ENCODE peak calls at places on chromosomes 2 and 18, in four cellular contexts. D, S, U and O are unnamed samples.

GRCh38 chr18:63105636-63106316 is 213.8 kb downstream of the BCL2 start:
- DNase-seq in U (no peak), S (no peak), D (no peak), O (no peak)

GRCh38 chr2:186740266-186740665 is 46.4 kb downstream of the FAM171B start:
- DNase-seq in U (no peak), D (no peak), S (no peak), O (no peak)

GRCh38 chr2:157349949-157350510 is 24.4 kb upstream of the ERMN start:
- DNase-seq in U (no peak), S (no peak), D (no peak), O (no peak)

GRCh38 chr2:156541229-156541628 is 105.0 kb downstream of the GPD2 start:
- DNase-seq in U (no peak), D (no peak), S (no peak), O (no peak)

GRCh38 chr18:72375628-72376027 is 168.5 kb downstream of the CBLN2 start:
- DNase-seq in D (no peak), U (no peak), S (no peak), O (no peak)

GRCh38 chr2:25879133-25879730 is 945 bp upstream of the ASXL2 start:
- DNase-seq in D (no peak), S (no peak), U (no peak), O (no peak)

GRCh38 chr2:216408426-216409315 is 3.6 kb upstream of the SMARCAL1 start:
- DNase-seq in D (no peak), U (no peak), S (no peak), O (no peak)

GRCh38 chr18:2901405-2901989 is 54.7 kb downstream of the EMILIN2 start:
- DNase-seq in S (no peak), D (no peak), U (no peak), O (no peak)

GRCh38 chr2:64586883-64587481 is 62.9 kb downstream of the AFTPH start:
- DNase-seq in U (no peak), D (no peak), S (no peak), O (peak; percentile 34)

GRCh38 chr2:98568161-98568956 is 40.0 kb downstream of the COA5 start:
- DNase-seq in U (no peak), D (no peak), S (no peak), O (no peak)

GRCh38 chr2:135052997-135053474 is 944 bp downstream of the RAB3GAP1 start:
- DNase-seq in D (no peak), S (no peak), U (no peak), O (no peak)

GRCh38 chr2:184920451-184920965 is 322.2 kb downstream of the ZNF804A start:
- DNase-seq in S (no peak), U (no peak), D (no peak), O (no peak)

GRCh38 chr2:32572737-32573136 is 55.1 kb upstream of the TTC27 start:
- DNase-seq in D (no peak), U (no peak), S (no peak), O (no peak)

GRCh38 chr2:71756280-71756906 is 303.0 kb downstream of the DYSF start:
- DNase-seq in S (no peak), U (no peak), D (no peak), O (no peak)

GRCh38 chr2:219521066-219521880 is 7.0 kb downstream of the ASIC4 start:
- DNase-seq in D (peak; percentile 54), U (no peak), S (no peak), O (no peak)

GRCh38 chr2:131085646-131086045 is 7.6 kb downstream of the FAM168B start:
- DNase-seq in D (no peak), S (no peak), U (no peak), O (no peak)

GRCh38 chr2:173202570-173202969 is 126.9 kb downstream of the MAP3K20 start:
- DNase-seq in U (no peak), S (no peak), D (no peak), O (no peak)

GRCh38 chr2:209772316-209772715 is 684 bp downstream of the UNC80 start:
- DNase-seq in S (no peak), U (no peak), D (peak; percentile 13), O (no peak)

GRCh38 chr2:69465513-69466456 is 28.6 kb upstream of the NFU1 start:
- DNase-seq in D (peak; percentile 28), S (peak; percentile 70), U (peak; percentile 24), O (no peak)

GRCh38 chr18:48002933-48003365 is 72.5 kb upstream of the SMAD2 start:
- DNase-seq in U (peak; percentile 70), S (peak; percentile 77), D (peak; percentile 96), O (peak; percentile 77)

GRCh38 chr18:41162781-41163180 is 792.3 kb upstream of the PIK3C3 start:
- DNase-seq in S (no peak), D (no peak), U (no peak), O (no peak)

GRCh38 chr2:41993086-41993812 is 54.6 kb upstream of the PKDCC start:
- DNase-seq in U (no peak), D (no peak), S (no peak), O (no peak)

GRCh38 chr18:49019446-49020045 is 68.8 kb upstream of the SMAD7 start:
- DNase-seq in U (no peak), S (no peak), D (no peak), O (no peak)

GRCh38 chr2:11068079-11068741 is 87.1 kb upstream of the SLC66A3 start:
- DNase-seq in S (no peak), U (no peak), D (no peak), O (no peak)

GRCh38 chr2:207692206-207693065 is 19.0 kb upstream of the CCNYL1 start:
- DNase-seq in D (peak; percentile 53), U (peak; percentile 66), S (no peak), O (peak; percentile 46)

GRCh38 chr2:239720411-239721365 is 304.5 kb downstream of the NDUFA10 start:
- DNase-seq in S (peak; percentile 13), U (no peak), D (no peak), O (no peak)

GRCh38 chr18:42486296-42486695 is 531.3 kb downstream of the PIK3C3 start:
- DNase-seq in U (no peak), D (no peak), S (no peak), O (no peak)

GRCh38 chr18:35756506-35757117 is 175.1 kb downstream of the GALNT1 start:
- DNase-seq in D (peak; percentile 58), S (peak; percentile 50), U (peak; percentile 57), O (peak; percentile 40)

GRCh38 chr2:233402346-233402745 is 48.1 kb downstream of the DGKD start:
- DNase-seq in S (no peak), D (no peak), U (no peak), O (no peak)

GRCh38 chr2:137208361-137208973 is 443.1 kb downstream of the THSD7B start:
- DNase-seq in D (peak; percentile 77), U (no peak), S (no peak), O (no peak)

GRCh38 chr18:44691148-44691925 is 10.6 kb downstream of the SETBP1 start:
- DNase-seq in D (no peak), U (no peak), S (no peak), O (no peak)

GRCh38 chr18:79245517-79246001 is 150.2 kb upstream of the NFATC1 start:
- DNase-seq in D (no peak), S (no peak), U (no peak), O (peak; percentile 83)

GRCh38 chr18:36917907-36918306 is 89.0 kb downstream of the KIAA1328 start:
- DNase-seq in S (no peak), D (no peak), U (no peak), O (no peak)

GRCh38 chr2:190600293-190601103 is 48.4 kb upstream of the NAB1 start:
- DNase-seq in S (no peak), D (no peak), U (no peak), O (no peak)

GRCh38 chr2:18891598-18892345 is 302.4 kb upstream of the NT5C1B start:
- DNase-seq in U (no peak), D (no peak), S (no peak), O (no peak)

GRCh38 chr2:73070651-73071451 is 661 bp downstream of the SFXN5 start:
- DNase-seq in D (peak; percentile 99), U (peak; percentile 98), S (peak; percentile 99), O (peak; percentile 88)
- TF ChIP-seq POLR2A in D (no peak), U (no peak), S (no peak), O (peak; percentile 23)

DNA sequence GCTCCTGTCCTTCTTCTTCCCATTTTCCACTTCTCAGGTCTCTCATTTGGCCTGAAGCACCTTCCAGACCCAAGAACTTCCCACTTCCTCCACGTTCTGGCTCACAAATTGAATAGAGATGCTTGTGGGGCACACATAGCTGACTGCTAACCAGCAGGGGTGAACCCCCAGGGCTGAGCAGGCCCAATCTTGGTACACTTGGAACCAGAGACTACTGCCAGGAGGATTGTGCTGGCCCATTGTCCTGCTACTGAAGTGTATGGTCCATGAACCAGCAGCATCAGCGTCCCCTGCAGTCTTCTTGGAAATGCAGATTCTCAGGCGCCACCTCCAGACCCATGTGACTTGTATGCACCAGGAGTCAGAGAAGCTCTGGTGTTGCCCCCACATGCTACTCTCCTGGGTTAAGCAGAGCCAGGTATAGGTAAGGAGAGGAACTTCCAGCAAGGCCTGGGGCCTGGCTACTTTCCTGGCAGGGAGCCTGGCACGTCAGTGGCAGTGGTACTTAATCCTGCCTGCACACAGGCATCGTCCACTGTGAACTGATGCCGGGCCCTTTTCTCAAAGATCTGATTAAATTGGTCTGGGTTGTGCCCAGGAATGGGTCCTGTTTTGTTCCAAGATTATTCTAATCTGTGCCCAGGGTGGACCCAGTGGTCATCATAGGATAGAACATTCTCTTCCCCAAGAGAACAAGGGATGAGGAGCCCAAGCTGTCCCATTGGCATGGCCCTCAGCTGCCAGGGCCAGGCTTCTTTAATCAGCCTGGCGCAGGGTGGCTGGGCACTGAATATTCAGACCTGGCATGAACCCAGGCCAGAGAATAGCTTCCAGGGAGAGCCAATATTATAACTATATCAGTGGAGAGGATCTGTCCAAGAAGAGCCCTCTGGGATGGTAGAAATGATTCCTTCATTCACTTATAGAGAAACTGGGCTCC is 248.7 kb downstream of the SOX11 start:
- DNase-seq in S (no peak), U (no peak), D (no peak), O (no peak)
- TF ChIP-seq POLR2A in S (no peak), U (no peak), D (no peak), O (no peak)

GRCh38 chr2:36355157-36355889 is at the start of gene CRIM1:
- DNase-seq in S (peak; percentile 94), U (peak; percentile 71), D (peak; percentile 94), O (peak; percentile 68)
- TF ChIP-seq POLR2A in S (no peak), U (peak; percentile 69), D (peak; percentile 97), O (peak; percentile 81)

DNA sequence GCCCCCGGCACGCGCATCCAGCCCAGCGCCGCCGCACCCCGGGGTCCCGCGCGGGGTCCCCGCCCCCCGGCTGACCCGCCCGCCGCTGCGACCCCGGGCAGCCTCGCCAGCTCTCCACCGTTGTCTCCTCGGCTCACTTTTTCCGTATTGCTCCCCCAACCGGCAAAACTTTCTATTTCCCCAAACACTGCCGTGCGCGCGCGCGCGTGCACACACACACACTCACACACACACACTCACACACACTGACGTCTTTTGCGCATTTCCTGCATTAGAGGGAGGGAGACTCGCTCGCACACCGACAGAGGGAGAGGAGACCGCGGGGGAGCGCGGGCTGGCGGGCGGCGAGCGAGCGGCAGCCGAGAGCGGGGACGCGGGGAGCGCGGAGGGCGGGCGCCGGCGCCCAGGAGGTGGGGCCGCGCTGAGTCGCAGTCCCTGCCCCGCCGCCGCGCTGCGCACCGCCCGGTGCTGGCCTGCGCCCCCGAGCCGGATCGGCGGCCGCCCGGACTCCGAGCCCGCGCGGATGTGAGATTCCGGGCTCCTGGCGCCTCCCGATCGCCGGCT is 542 bp upstream of the PRKCE start:
- DNase-seq in U (peak; percentile 92), D (peak; percentile 96), S (peak; percentile 96), O (peak; percentile 90)
- TF ChIP-seq POLR2A in U (peak; percentile 95), D (peak; percentile 98), S (no peak), O (peak; percentile 86)

GRCh38 chr2:112481528-112482228 is at the start of gene TTL:
- DNase-seq in S (peak; percentile 87), D (peak; percentile 74), U (peak; percentile 67), O (no peak)
- TF ChIP-seq POLR2A in S (no peak), D (peak; percentile 36), U (peak; percentile 48), O (no peak)

GRCh38 chr2:68388772-68389171 is 23.7 kb downstream of the PLEK start:
- DNase-seq in D (no peak), U (no peak), S (no peak), O (no peak)
- TF ChIP-seq POLR2A in D (no peak), U (no peak), S (no peak), O (no peak)